ENCODE peak calls at places on chromosomes 7 and 10, in five cellular contexts. P, W, J, V and O are unnamed samples.

GRCh38 chr7:17086403-17086802 is 204.6 kb upstream of the AGR3 start:
- DNase-seq in P (no peak), W (no peak), J (no peak), V (no peak), O (no peak)

GRCh38 chr10:17206210-17206709 is 4.8 kb upstream of the TRDMT1 start:
- DNase-seq in P (no peak), W (no peak), J (no peak), V (peak; percentile 93), O (no peak)

GRCh38 chr7:149624006-149624405 is 126.4 kb upstream of the ZNF746 start:
- DNase-seq in P (peak; percentile 24), W (no peak), J (no peak), V (peak; percentile 11), O (peak; percentile 43)

GRCh38 chr10:35377050-35377723 is 40.9 kb downstream of the CCNY start:
- DNase-seq in P (no peak), W (no peak), J (no peak), V (no peak), O (no peak)

GRCh38 chr7:6446977-6447588 is 671 bp downstream of the DAGLB start:
- DNase-seq in P (peak; percentile 62), W (peak; percentile 72), J (peak; percentile 15), V (peak; percentile 87), O (peak; percentile 34)

GRCh38 chr7:24821045-24821853 is 64.0 kb upstream of the GSDME start:
- DNase-seq in P (no peak), W (no peak), J (no peak), V (peak; percentile 96), O (peak; percentile 61)

GRCh38 chr10:119090026-119090808 is 9.6 kb upstream of the EIF3A start:
- DNase-seq in P (no peak), W (no peak), J (no peak), V (no peak), O (no peak)

GRCh38 chr7:69808401-69808800 is 210.1 kb downstream of the AUTS2 start:
- DNase-seq in P (no peak), W (no peak), J (no peak), V (no peak), O (no peak)

GRCh38 chr7:127980901-127981300 is 50.3 kb downstream of the LRRC4 start:
- DNase-seq in P (no peak), W (no peak), J (no peak), V (no peak), O (no peak)

GRCh38 chr10:61066661-61067353 is 122.8 kb upstream of the RHOBTB1 start:
- DNase-seq in P (no peak), W (no peak), J (no peak), V (no peak), O (no peak)

GRCh38 chr7:16348251-16348650 is 73.1 kb downstream of the CRPPA start:
- DNase-seq in P (peak; percentile 3), W (no peak), J (no peak), V (no peak), O (no peak)

GRCh38 chr7:150979706-150980390 is 1.7 kb upstream of the KCNH2 start:
- DNase-seq in P (no peak), W (peak; percentile 40), J (no peak), V (no peak), O (no peak)

GRCh38 chr7:29606287-29606721 is 42.7 kb downstream of the PRR15 start:
- DNase-seq in P (peak; percentile 87), W (no peak), J (no peak), V (no peak), O (no peak)

GRCh38 chr7:101862280-101863220 is 45.1 kb downstream of the CUX1 start:
- DNase-seq in P (peak; percentile 76), W (no peak), J (no peak), V (peak; percentile 27), O (no peak)

GRCh38 chr10:4947635-4948596 is 15.3 kb upstream of the AKR1C1 start:
- DNase-seq in P (peak; percentile 4), W (no peak), J (no peak), V (peak; percentile 97), O (no peak)

GRCh38 chr7:99428972-99429566 is 9.5 kb downstream of the PTCD1 start:
- DNase-seq in P (no peak), W (no peak), J (no peak), V (no peak), O (no peak)

GRCh38 chr10:71321386-71321785 is 2.3 kb downstream of the SLC29A3 start:
- DNase-seq in P (no peak), W (no peak), J (no peak), V (no peak), O (no peak)

GRCh38 chr7:476736-477360 is 42.8 kb downstream of the PDGFA start:
- DNase-seq in P (no peak), W (peak; percentile 40), J (no peak), V (no peak), O (no peak)

GRCh38 chr10:112283100-112283499 is at the start of gene TECTB:
- DNase-seq in P (no peak), W (no peak), J (no peak), V (no peak), O (no peak)

GRCh38 chr10:114822771-114823463 is 1.3 kb downstream of the FHIP2A start:
- DNase-seq in P (no peak), W (no peak), J (no peak), V (peak; percentile 74), O (no peak)

GRCh38 chr10:114504769-114505579 is 100.7 kb upstream of the AFAP1L2 start:
- DNase-seq in P (no peak), W (no peak), J (no peak), V (peak; percentile 91), O (no peak)

GRCh38 chr7:100119701-100120517 is 475 bp downstream of the CNPY4 start:
- DNase-seq in P (peak; percentile 69), W (peak; percentile 67), J (peak; percentile 59), V (peak; percentile 58), O (peak; percentile 85)

GRCh38 chr10:100653957-100654834 is 91.2 kb upstream of the PAX2 start:
- DNase-seq in P (peak; percentile 48), W (no peak), J (peak; percentile 43), V (no peak), O (peak; percentile 60)

GRCh38 chr7:47325337-47325736 is 256.6 kb downstream of the TNS3 start:
- DNase-seq in P (no peak), W (no peak), J (no peak), V (no peak), O (no peak)
- TF ChIP-seq CTCF in P (no peak), W (no peak), J (no peak), V (no peak), O (no peak)

DNA sequence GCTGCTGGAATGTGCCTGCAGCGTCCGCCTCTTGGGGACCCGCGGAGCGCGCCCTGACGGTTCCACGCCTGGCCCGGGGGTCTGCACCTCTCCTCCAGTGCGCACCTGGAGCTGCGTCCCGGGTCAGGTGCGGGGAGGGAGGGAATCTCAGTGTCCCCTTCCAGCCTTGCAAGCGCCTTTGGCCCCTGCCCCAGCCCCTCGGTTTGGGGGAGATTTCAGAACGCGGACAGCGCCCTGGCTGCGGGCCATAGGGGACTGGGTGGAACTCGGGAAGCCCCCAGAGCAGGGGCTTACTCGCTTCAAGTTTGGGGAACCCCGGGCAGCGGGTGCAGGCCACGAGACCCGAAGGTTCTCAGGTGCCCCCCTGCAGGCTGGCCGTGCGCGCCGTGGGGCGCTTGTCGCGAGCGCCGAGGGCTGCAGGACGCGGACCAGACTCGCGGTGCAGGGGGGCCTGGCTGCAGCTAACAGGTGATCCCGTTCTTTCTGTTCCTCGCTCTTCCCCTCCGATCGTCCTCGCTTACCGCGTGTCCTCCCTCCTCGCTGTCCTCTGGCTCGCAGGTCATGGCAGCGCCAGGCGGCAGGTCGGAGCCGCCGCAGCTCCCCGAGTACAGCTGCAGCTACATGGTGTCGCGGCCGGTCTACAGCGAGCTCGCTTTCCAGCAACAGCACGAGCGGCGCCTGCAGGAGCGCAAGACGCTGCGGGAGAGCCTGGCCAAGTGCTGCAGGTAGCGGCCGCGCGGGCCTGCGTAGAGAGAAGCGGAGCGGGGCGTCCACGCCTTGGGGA is 645 bp downstream of the SLC26A4 start:
- DNase-seq in P (peak; percentile 74), W (peak; percentile 77), J (peak; percentile 43), V (peak; percentile 45), O (peak; percentile 43)
- TF ChIP-seq CTCF in P (peak; percentile 37), W (peak; percentile 17), J (peak; percentile 34), V (no peak), O (peak; percentile 32)

DNA sequence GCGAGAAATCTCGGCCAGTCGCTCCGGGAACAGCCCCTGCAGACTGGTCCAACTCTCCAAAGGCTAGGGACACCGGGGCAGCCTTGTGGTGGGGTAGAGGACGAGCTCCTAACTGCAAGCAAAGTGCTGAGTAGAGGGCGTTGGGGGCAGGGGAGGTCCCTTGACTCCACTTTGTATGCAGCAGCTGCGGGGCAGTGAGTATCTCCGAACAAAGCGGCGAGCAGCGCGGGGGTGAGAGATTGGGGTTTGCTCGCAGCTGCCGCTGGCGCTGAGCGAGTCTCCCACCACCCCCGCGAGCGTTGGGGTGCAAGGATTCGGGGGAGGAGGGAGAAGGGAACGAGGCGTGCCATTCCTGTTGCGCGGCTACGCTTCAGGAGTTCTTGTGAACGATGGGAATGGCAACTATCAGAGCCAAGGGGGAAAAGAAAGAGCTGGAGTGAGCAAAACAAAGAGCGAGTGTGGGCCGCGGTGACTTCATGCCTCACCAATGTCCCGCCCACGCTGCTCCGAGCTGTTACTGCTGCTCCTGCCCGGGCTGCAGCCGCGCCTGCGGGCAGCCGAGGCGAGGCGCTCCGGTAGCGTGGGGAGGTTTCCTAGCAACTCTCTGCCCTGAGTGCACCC is 414 bp upstream of the ITGB8 start:
- DNase-seq in P (peak; percentile 76), W (peak; percentile 74), J (peak; percentile 78), V (peak; percentile 94), O (peak; percentile 81)
- TF ChIP-seq CTCF in P (no peak), W (no peak), J (no peak), V (no peak), O (no peak)

GRCh38 chr7:155210386-155210785 is 87.3 kb upstream of the INSIG1 start:
- DNase-seq in P (no peak), W (no peak), J (no peak), V (no peak), O (no peak)

GRCh38 chr7:155209478-155209864 is 88.2 kb upstream of the INSIG1 start:
- DNase-seq in P (no peak), W (no peak), J (no peak), V (no peak), O (no peak)

GRCh38 chr7:155211173-155211572 is 86.5 kb upstream of the INSIG1 start:
- DNase-seq in P (no peak), W (no peak), J (no peak), V (no peak), O (no peak)

GRCh38 chr7:155208681-155209477 is 88.8 kb upstream of the INSIG1 start:
- DNase-seq in P (no peak), W (no peak), J (no peak), V (peak; percentile 47), O (no peak)

DNA sequence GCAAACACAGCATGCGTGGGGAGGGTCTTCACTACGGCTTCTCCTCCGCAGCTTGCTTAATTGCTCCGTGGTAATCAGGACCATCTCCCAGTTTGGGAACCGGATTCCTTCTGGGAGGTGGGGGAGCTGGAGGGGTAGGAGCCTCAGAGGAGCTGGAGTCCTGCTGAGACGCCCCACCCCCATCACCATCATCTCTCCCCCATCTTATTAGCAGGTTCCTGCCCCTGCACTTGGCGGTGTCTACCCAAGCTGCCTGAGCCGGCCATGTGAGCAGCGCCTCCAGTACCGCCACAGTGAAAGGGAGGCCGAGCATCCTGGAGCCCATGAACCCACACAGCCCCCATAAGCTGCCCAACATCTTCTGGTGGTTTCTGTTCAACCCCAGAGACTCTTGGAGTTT is 87.8 kb upstream of the INSIG1 start:
- DNase-seq in P (no peak), W (no peak), J (no peak), V (no peak), O (no peak)
- TF ChIP-seq CTCF in P (no peak), W (no peak), J (no peak), V (no peak), O (no peak)